ENCODE peak calls at places on chromosomes 6 and 20, in eight cellular contexts. One of them, this sample, is unnamed.

GRCh38 chr6:127732927-127733326 is 156.0 kb downstream of the C6orf58 start:
- DNase-seq in suprapubic skin: no peak
- DNase-seq in stomach: no peak
- DNase-seq in ascending aorta: no peak
- DNase-seq in tibial artery: no peak
- DNase-seq in effector memory CD4-positive, alpha-beta T cell: no peak
- DNase-seq in ovary: no peak
- DNase-seq in CD8-positive, alpha-beta memory T cell: no peak
- DNase-seq in this sample: no peak

GRCh38 chr20:16459019-16459700 is 114.1 kb downstream of the KIF16B start:
- DNase-seq in suprapubic skin: no peak
- DNase-seq in stomach: no peak
- DNase-seq in ascending aorta: no peak
- DNase-seq in tibial artery: peak; percentile 53
- DNase-seq in effector memory CD4-positive, alpha-beta T cell: no peak
- DNase-seq in ovary: peak; percentile 53
- DNase-seq in CD8-positive, alpha-beta memory T cell: no peak
- DNase-seq in this sample: no peak

GRCh38 chr6:142291512-142291911 is 10.3 kb upstream of the ADGRG6 start:
- DNase-seq in suprapubic skin: no peak
- DNase-seq in stomach: no peak
- DNase-seq in ascending aorta: no peak
- DNase-seq in tibial artery: no peak
- DNase-seq in effector memory CD4-positive, alpha-beta T cell: no peak
- DNase-seq in ovary: no peak
- DNase-seq in CD8-positive, alpha-beta memory T cell: no peak
- DNase-seq in this sample: no peak

GRCh38 chr6:129110687-129111343 is 227.9 kb downstream of the LAMA2 start:
- DNase-seq in suprapubic skin: no peak
- DNase-seq in stomach: no peak
- DNase-seq in ascending aorta: no peak
- DNase-seq in tibial artery: no peak
- DNase-seq in effector memory CD4-positive, alpha-beta T cell: no peak
- DNase-seq in ovary: no peak
- DNase-seq in CD8-positive, alpha-beta memory T cell: no peak
- DNase-seq in this sample: no peak

GRCh38 chr6:36717231-36717825 is 19.7 kb downstream of the RAB44 start:
- DNase-seq in suprapubic skin: peak; percentile 61
- DNase-seq in stomach: no peak
- DNase-seq in ascending aorta: no peak
- DNase-seq in tibial artery: peak; percentile 8
- DNase-seq in effector memory CD4-positive, alpha-beta T cell: no peak
- DNase-seq in ovary: no peak
- DNase-seq in CD8-positive, alpha-beta memory T cell: no peak
- DNase-seq in this sample: no peak

GRCh38 chr6:128250370-128251070 is 269.9 kb downstream of the PTPRK start:
- DNase-seq in suprapubic skin: no peak
- DNase-seq in stomach: no peak
- DNase-seq in ascending aorta: no peak
- DNase-seq in tibial artery: no peak
- DNase-seq in effector memory CD4-positive, alpha-beta T cell: no peak
- DNase-seq in ovary: no peak
- DNase-seq in CD8-positive, alpha-beta memory T cell: no peak
- DNase-seq in this sample: no peak

GRCh38 chr6:29705389-29706231 is 17.6 kb upstream of the HLA-F start:
- DNase-seq in suprapubic skin: no peak
- DNase-seq in stomach: no peak
- DNase-seq in ascending aorta: no peak
- DNase-seq in tibial artery: no peak
- DNase-seq in effector memory CD4-positive, alpha-beta T cell: no peak
- DNase-seq in ovary: no peak
- DNase-seq in CD8-positive, alpha-beta memory T cell: no peak
- DNase-seq in this sample: peak; percentile 69

GRCh38 chr6:44257007-44257752 is at the start of gene SLC35B2:
- DNase-seq in suprapubic skin: no peak
- DNase-seq in stomach: peak; percentile 68
- DNase-seq in ascending aorta: no peak
- DNase-seq in tibial artery: peak; percentile 54
- DNase-seq in effector memory CD4-positive, alpha-beta T cell: peak; percentile 47
- DNase-seq in ovary: peak; percentile 85
- DNase-seq in CD8-positive, alpha-beta memory T cell: peak; percentile 58
- DNase-seq in this sample: no peak

GRCh38 chr6:136510782-136511181 is 39.4 kb downstream of the MAP7 start:
- DNase-seq in suprapubic skin: no peak
- DNase-seq in stomach: no peak
- DNase-seq in ascending aorta: no peak
- DNase-seq in tibial artery: no peak
- DNase-seq in effector memory CD4-positive, alpha-beta T cell: no peak
- DNase-seq in ovary: no peak
- DNase-seq in CD8-positive, alpha-beta memory T cell: no peak
- DNase-seq in this sample: no peak

GRCh38 chr6:143775326-143775725 is 67.8 kb upstream of the LTV1 start:
- DNase-seq in suprapubic skin: no peak
- DNase-seq in stomach: no peak
- DNase-seq in ascending aorta: no peak
- DNase-seq in tibial artery: no peak
- DNase-seq in effector memory CD4-positive, alpha-beta T cell: no peak
- DNase-seq in ovary: no peak
- DNase-seq in CD8-positive, alpha-beta memory T cell: no peak
- DNase-seq in this sample: no peak

GRCh38 chr20:48921883-48922867 is 664 bp downstream of the ARFGEF2 start:
- DNase-seq in suprapubic skin: peak; percentile 83
- DNase-seq in stomach: peak; percentile 64
- DNase-seq in ascending aorta: no peak
- DNase-seq in tibial artery: no peak
- DNase-seq in effector memory CD4-positive, alpha-beta T cell: peak; percentile 3
- DNase-seq in ovary: no peak
- DNase-seq in CD8-positive, alpha-beta memory T cell: no peak
- DNase-seq in this sample: no peak

GRCh38 chr6:82365011-82365751 is 1.6 kb downstream of the TPBG start:
- DNase-seq in suprapubic skin: no peak
- DNase-seq in stomach: peak; percentile 42
- DNase-seq in ascending aorta: no peak
- DNase-seq in tibial artery: no peak
- DNase-seq in effector memory CD4-positive, alpha-beta T cell: peak; percentile 1
- DNase-seq in ovary: no peak
- DNase-seq in CD8-positive, alpha-beta memory T cell: no peak
- DNase-seq in this sample: no peak

GRCh38 chr6:135944120-135944519 is 92.6 kb downstream of the PDE7B start:
- DNase-seq in suprapubic skin: no peak
- DNase-seq in stomach: no peak
- DNase-seq in ascending aorta: no peak
- DNase-seq in tibial artery: no peak
- DNase-seq in effector memory CD4-positive, alpha-beta T cell: no peak
- DNase-seq in ovary: no peak
- DNase-seq in CD8-positive, alpha-beta memory T cell: no peak
- DNase-seq in this sample: no peak

GRCh38 chr20:58223358-58223941 is 5.0 kb downstream of the ANKRD60 start:
- DNase-seq in suprapubic skin: no peak
- DNase-seq in stomach: no peak
- DNase-seq in ascending aorta: no peak
- DNase-seq in tibial artery: no peak
- DNase-seq in effector memory CD4-positive, alpha-beta T cell: no peak
- DNase-seq in ovary: no peak
- DNase-seq in CD8-positive, alpha-beta memory T cell: no peak
- DNase-seq in this sample: no peak

GRCh38 chr20:48302844-48303552 is 517.7 kb upstream of the SULF2 start:
- DNase-seq in suprapubic skin: no peak
- DNase-seq in stomach: no peak
- DNase-seq in ascending aorta: no peak
- DNase-seq in tibial artery: no peak
- DNase-seq in effector memory CD4-positive, alpha-beta T cell: no peak
- DNase-seq in ovary: no peak
- DNase-seq in CD8-positive, alpha-beta memory T cell: no peak
- DNase-seq in this sample: no peak

GRCh38 chr6:25014806-25015560 is 79.2 kb upstream of the RIPOR2 start:
- DNase-seq in suprapubic skin: no peak
- DNase-seq in stomach: no peak
- DNase-seq in ascending aorta: no peak
- DNase-seq in tibial artery: peak; percentile 70
- DNase-seq in effector memory CD4-positive, alpha-beta T cell: peak; percentile 16
- DNase-seq in ovary: no peak
- DNase-seq in CD8-positive, alpha-beta memory T cell: no peak
- DNase-seq in this sample: no peak

GRCh38 chr6:8539446-8539845 is 104.1 kb upstream of the SLC35B3 start:
- DNase-seq in suprapubic skin: no peak
- DNase-seq in stomach: no peak
- DNase-seq in ascending aorta: no peak
- DNase-seq in tibial artery: no peak
- DNase-seq in effector memory CD4-positive, alpha-beta T cell: no peak
- DNase-seq in ovary: no peak
- DNase-seq in CD8-positive, alpha-beta memory T cell: no peak
- DNase-seq in this sample: no peak

GRCh38 chr20:14525439-14525838 is 188.0 kb upstream of the FLRT3 start:
- DNase-seq in suprapubic skin: no peak
- DNase-seq in stomach: no peak
- DNase-seq in ascending aorta: no peak
- DNase-seq in tibial artery: no peak
- DNase-seq in effector memory CD4-positive, alpha-beta T cell: no peak
- DNase-seq in ovary: no peak
- DNase-seq in CD8-positive, alpha-beta memory T cell: no peak
- DNase-seq in this sample: no peak

GRCh38 chr6:25883991-25884390 is 9.9 kb upstream of the SLC17A3 start:
- DNase-seq in suprapubic skin: no peak
- DNase-seq in stomach: no peak
- DNase-seq in ascending aorta: no peak
- DNase-seq in tibial artery: no peak
- DNase-seq in effector memory CD4-positive, alpha-beta T cell: no peak
- DNase-seq in ovary: no peak
- DNase-seq in CD8-positive, alpha-beta memory T cell: no peak
- DNase-seq in this sample: no peak

GRCh38 chr6:16733085-16733484 is 28.2 kb downstream of the ATXN1 start:
- DNase-seq in suprapubic skin: no peak
- DNase-seq in stomach: no peak
- DNase-seq in ascending aorta: no peak
- DNase-seq in tibial artery: no peak
- DNase-seq in effector memory CD4-positive, alpha-beta T cell: no peak
- DNase-seq in ovary: no peak
- DNase-seq in CD8-positive, alpha-beta memory T cell: no peak
- DNase-seq in this sample: no peak

GRCh38 chr6:81491486-81492101 is 260.9 kb downstream of the TENT5A start:
- DNase-seq in suprapubic skin: no peak
- DNase-seq in stomach: no peak
- DNase-seq in ascending aorta: no peak
- DNase-seq in tibial artery: no peak
- DNase-seq in effector memory CD4-positive, alpha-beta T cell: no peak
- DNase-seq in ovary: no peak
- DNase-seq in CD8-positive, alpha-beta memory T cell: no peak
- DNase-seq in this sample: no peak

GRCh38 chr6:71403422-71404134 is 115.0 kb downstream of the OGFRL1 start:
- DNase-seq in suprapubic skin: no peak
- DNase-seq in stomach: no peak
- DNase-seq in ascending aorta: no peak
- DNase-seq in tibial artery: no peak
- DNase-seq in effector memory CD4-positive, alpha-beta T cell: no peak
- DNase-seq in ovary: no peak
- DNase-seq in CD8-positive, alpha-beta memory T cell: no peak
- DNase-seq in this sample: no peak

DNA sequence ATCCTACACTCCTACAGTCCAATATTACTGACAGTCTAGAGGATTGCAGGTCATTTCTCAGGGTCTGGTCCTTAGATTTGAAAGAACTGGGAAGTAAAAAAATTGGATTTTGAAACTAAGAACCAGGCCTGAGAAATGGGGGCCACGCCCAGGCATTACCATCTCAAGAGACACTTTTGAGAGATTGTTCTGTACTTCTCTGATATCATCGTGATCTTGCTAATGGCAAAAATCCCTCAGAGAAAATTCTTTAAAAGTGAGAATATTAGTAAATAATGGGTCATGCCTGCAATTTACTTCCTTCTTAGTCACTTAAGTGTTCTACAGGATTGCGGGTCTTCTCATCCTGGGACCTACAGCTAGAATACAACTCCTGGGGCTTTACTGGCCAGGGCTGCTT is 42.0 kb upstream of the HIVEP1 start:
- DNase-seq in suprapubic skin: no peak
- DNase-seq in stomach: no peak
- DNase-seq in ascending aorta: no peak
- DNase-seq in tibial artery: peak; percentile 45
- DNase-seq in effector memory CD4-positive, alpha-beta T cell: no peak
- DNase-seq in ovary: no peak
- DNase-seq in CD8-positive, alpha-beta memory T cell: no peak
- DNase-seq in this sample: no peak
- H3K27ac ChIP-seq in suprapubic skin: no peak overlapping the region
- H3K27ac ChIP-seq in stomach: no peak overlapping the region
- H3K27ac ChIP-seq in ascending aorta: no peak overlapping the region
- H3K27ac ChIP-seq in tibial artery: no peak overlapping the region
- H3K27ac ChIP-seq in effector memory CD4-positive, alpha-beta T cell: no peak overlapping the region
- H3K27ac ChIP-seq in ovary: no peak overlapping the region
- H3K27ac ChIP-seq in CD8-positive, alpha-beta memory T cell: no peak overlapping the region
- H3K27ac ChIP-seq in this sample: no peak overlapping the region

DNA sequence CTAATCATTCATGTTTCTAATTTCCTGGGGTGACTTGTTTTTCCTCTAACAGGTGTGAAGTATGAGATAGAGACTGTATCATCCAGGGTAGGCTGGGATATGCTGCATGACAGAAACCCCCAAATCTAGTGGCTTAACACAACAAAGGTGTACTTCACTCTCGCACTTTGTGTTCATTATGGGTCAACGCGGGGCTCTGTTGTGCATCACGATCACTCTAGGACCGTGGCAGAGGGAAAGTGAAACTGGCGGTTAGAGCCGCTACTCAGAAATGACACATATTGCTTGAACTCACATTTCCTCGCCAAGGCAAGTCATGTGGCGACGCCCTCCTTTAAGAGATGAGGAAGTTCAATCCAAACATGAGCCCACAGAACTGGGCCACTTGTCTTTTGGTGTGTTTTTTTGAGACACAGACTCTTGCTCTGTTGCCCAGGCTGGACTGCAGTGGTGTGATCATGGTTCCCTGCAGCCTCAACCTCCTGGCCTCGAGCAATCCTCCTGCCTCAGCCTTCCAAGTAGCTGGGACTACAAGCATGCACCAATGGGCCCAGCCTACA is 41.3 kb downstream of the PCNA start:
- DNase-seq in suprapubic skin: no peak
- DNase-seq in stomach: peak; percentile 75
- DNase-seq in ascending aorta: peak; percentile 45
- DNase-seq in tibial artery: peak; percentile 77
- DNase-seq in effector memory CD4-positive, alpha-beta T cell: peak; percentile 55
- DNase-seq in ovary: peak; percentile 19
- DNase-seq in CD8-positive, alpha-beta memory T cell: peak; percentile 47
- DNase-seq in this sample: no peak
- H3K4me3 ChIP-seq in suprapubic skin: peak overlapping the region; percentile 27
- H3K4me3 ChIP-seq in stomach: peak overlapping the region; percentile 11
- H3K4me3 ChIP-seq in ascending aorta: no peak overlapping the region
- H3K4me3 ChIP-seq in tibial artery: no peak overlapping the region
- H3K4me3 ChIP-seq in effector memory CD4-positive, alpha-beta T cell: peak overlapping the region; percentile 45
- H3K4me3 ChIP-seq in ovary: no peak overlapping the region
- H3K4me3 ChIP-seq in CD8-positive, alpha-beta memory T cell: peak overlapping the region; percentile 56
- H3K4me3 ChIP-seq in this sample: peak overlapping the region; percentile 47

GRCh38 chr6:56815436-56815835 is 139.5 kb upstream of the BEND6 start:
- DNase-seq in suprapubic skin: no peak
- DNase-seq in stomach: no peak
- DNase-seq in ascending aorta: no peak
- DNase-seq in tibial artery: no peak
- DNase-seq in effector memory CD4-positive, alpha-beta T cell: no peak
- DNase-seq in ovary: no peak
- DNase-seq in CD8-positive, alpha-beta memory T cell: no peak
- DNase-seq in this sample: no peak
- H3K27ac ChIP-seq in suprapubic skin: no peak overlapping the region
- H3K27ac ChIP-seq in stomach: no peak overlapping the region
- H3K27ac ChIP-seq in ascending aorta: no peak overlapping the region
- H3K27ac ChIP-seq in tibial artery: no peak overlapping the region
- H3K27ac ChIP-seq in effector memory CD4-positive, alpha-beta T cell: no peak overlapping the region
- H3K27ac ChIP-seq in ovary: no peak overlapping the region
- H3K27ac ChIP-seq in CD8-positive, alpha-beta memory T cell: no peak overlapping the region
- H3K27ac ChIP-seq in this sample: no peak overlapping the region

GRCh38 chr6:169217972-169218371 is 35.7 kb downstream of the THBS2 start:
- DNase-seq in suprapubic skin: no peak
- DNase-seq in stomach: no peak
- DNase-seq in ascending aorta: no peak
- DNase-seq in tibial artery: no peak
- DNase-seq in effector memory CD4-positive, alpha-beta T cell: no peak
- DNase-seq in ovary: no peak
- DNase-seq in CD8-positive, alpha-beta memory T cell: no peak
- DNase-seq in this sample: no peak
- H3K4me3 ChIP-seq in suprapubic skin: no peak overlapping the region
- H3K4me3 ChIP-seq in stomach: no peak overlapping the region
- H3K4me3 ChIP-seq in ascending aorta: no peak overlapping the region
- H3K4me3 ChIP-seq in tibial artery: no peak overlapping the region
- H3K4me3 ChIP-seq in effector memory CD4-positive, alpha-beta T cell: no peak overlapping the region
- H3K4me3 ChIP-seq in ovary: no peak overlapping the region
- H3K4me3 ChIP-seq in CD8-positive, alpha-beta memory T cell: no peak overlapping the region
- H3K4me3 ChIP-seq in this sample: no peak overlapping the region

This sample was measured in coronary artery.